ENCODE peak calls at places on chromosomes 2 and 18, in ten cellular contexts. One of them, this sample, is unnamed.

GRCh38 chr2:18623782-18624181 is 34.4 kb upstream of the NT5C1B start:
- DNase-seq in T-cell: no peak
- DNase-seq in progenitor cell of endocrine pancreas: no peak
- DNase-seq in activated CD4-positive, alpha-beta T cell treated with anti-CD3 and anti-CD28 coated beads, Interleukin-2, amount 50 U/mL, for 4 hours: no peak
- DNase-seq in HuH-7: no peak
- DNase-seq in Ammon's horn: no peak
- DNase-seq in AG20443: peak
- DNase-seq in left ventricle myocardium inferior: no peak
- DNase-seq in islet precursor cell: no peak
- DNase-seq in NT2/D1: no peak
- DNase-seq in this sample: no peak

GRCh38 chr2:44819061-44819460 is 122.4 kb upstream of the SIX3 start:
- DNase-seq in HuH-7: no peak
- DNase-seq in islet precursor cell: no peak
- DNase-seq in activated CD4-positive, alpha-beta T cell treated with anti-CD3 and anti-CD28 coated beads, Interleukin-2, amount 50 U/mL, for 4 hours: no peak
- DNase-seq in T-cell: no peak
- DNase-seq in left ventricle myocardium inferior: no peak
- DNase-seq in NT2/D1: no peak
- DNase-seq in AG20443: no peak
- DNase-seq in progenitor cell of endocrine pancreas: no peak
- DNase-seq in Ammon's horn: no peak
- DNase-seq in this sample: no peak

GRCh38 chr2:222290691-222291484 is 7.9 kb downstream of the PAX3 start:
- DNase-seq in islet precursor cell: peak
- DNase-seq in left ventricle myocardium inferior: no peak
- DNase-seq in AG20443: no peak
- DNase-seq in Ammon's horn: no peak
- DNase-seq in activated CD4-positive, alpha-beta T cell treated with anti-CD3 and anti-CD28 coated beads, Interleukin-2, amount 50 U/mL, for 4 hours: no peak
- DNase-seq in NT2/D1: peak
- DNase-seq in progenitor cell of endocrine pancreas: no peak
- DNase-seq in T-cell: no peak
- DNase-seq in HuH-7: no peak
- DNase-seq in this sample: peak

GRCh38 chr2:211620986-211621385 is 917.6 kb downstream of the ERBB4 start:
- DNase-seq in left ventricle myocardium inferior: no peak
- DNase-seq in AG20443: no peak
- DNase-seq in NT2/D1: no peak
- DNase-seq in activated CD4-positive, alpha-beta T cell treated with anti-CD3 and anti-CD28 coated beads, Interleukin-2, amount 50 U/mL, for 4 hours: no peak
- DNase-seq in T-cell: no peak
- DNase-seq in Ammon's horn: no peak
- DNase-seq in HuH-7: no peak
- DNase-seq in islet precursor cell: no peak
- DNase-seq in progenitor cell of endocrine pancreas: no peak
- DNase-seq in this sample: no peak

GRCh38 chr2:209208211-209208610 is 215.6 kb upstream of the MAP2 start:
- DNase-seq in AG20443: peak
- DNase-seq in left ventricle myocardium inferior: no peak
- DNase-seq in HuH-7: peak
- DNase-seq in activated CD4-positive, alpha-beta T cell treated with anti-CD3 and anti-CD28 coated beads, Interleukin-2, amount 50 U/mL, for 4 hours: no peak
- DNase-seq in islet precursor cell: peak
- DNase-seq in T-cell: no peak
- DNase-seq in progenitor cell of endocrine pancreas: no peak
- DNase-seq in Ammon's horn: peak
- DNase-seq in NT2/D1: peak
- DNase-seq in this sample: peak

GRCh38 chr2:25895620-25896019 is 17.3 kb upstream of the ASXL2 start:
- DNase-seq in activated CD4-positive, alpha-beta T cell treated with anti-CD3 and anti-CD28 coated beads, Interleukin-2, amount 50 U/mL, for 4 hours: no peak
- DNase-seq in NT2/D1: no peak
- DNase-seq in HuH-7: no peak
- DNase-seq in AG20443: no peak
- DNase-seq in Ammon's horn: no peak
- DNase-seq in T-cell: no peak
- DNase-seq in progenitor cell of endocrine pancreas: no peak
- DNase-seq in left ventricle myocardium inferior: no peak
- DNase-seq in islet precursor cell: no peak
- DNase-seq in this sample: no peak

GRCh38 chr2:240449764-240450531 is 14.5 kb downstream of the GPC1 start:
- DNase-seq in NT2/D1: no peak
- DNase-seq in activated CD4-positive, alpha-beta T cell treated with anti-CD3 and anti-CD28 coated beads, Interleukin-2, amount 50 U/mL, for 4 hours: no peak
- DNase-seq in islet precursor cell: peak
- DNase-seq in T-cell: no peak
- DNase-seq in AG20443: no peak
- DNase-seq in Ammon's horn: no peak
- DNase-seq in HuH-7: peak
- DNase-seq in progenitor cell of endocrine pancreas: no peak
- DNase-seq in left ventricle myocardium inferior: no peak
- DNase-seq in this sample: no peak

GRCh38 chr2:239626971-239627598 is 226.3 kb upstream of the HDAC4 start:
- DNase-seq in NT2/D1: no peak
- DNase-seq in activated CD4-positive, alpha-beta T cell treated with anti-CD3 and anti-CD28 coated beads, Interleukin-2, amount 50 U/mL, for 4 hours: no peak
- DNase-seq in HuH-7: no peak
- DNase-seq in AG20443: no peak
- DNase-seq in T-cell: no peak
- DNase-seq in progenitor cell of endocrine pancreas: no peak
- DNase-seq in Ammon's horn: no peak
- DNase-seq in islet precursor cell: no peak
- DNase-seq in left ventricle myocardium inferior: no peak
- DNase-seq in this sample: no peak

GRCh38 chr2:239225921-239226561 is 174.8 kb downstream of the HDAC4 start:
- DNase-seq in islet precursor cell: peak
- DNase-seq in T-cell: no peak
- DNase-seq in activated CD4-positive, alpha-beta T cell treated with anti-CD3 and anti-CD28 coated beads, Interleukin-2, amount 50 U/mL, for 4 hours: no peak
- DNase-seq in AG20443: peak
- DNase-seq in NT2/D1: no peak
- DNase-seq in progenitor cell of endocrine pancreas: no peak
- DNase-seq in Ammon's horn: no peak
- DNase-seq in HuH-7: no peak
- DNase-seq in left ventricle myocardium inferior: no peak
- DNase-seq in this sample: no peak

GRCh38 chr2:27891063-27891819 is 712 bp downstream of the BABAM2 start:
- DNase-seq in HuH-7: peak
- DNase-seq in activated CD4-positive, alpha-beta T cell treated with anti-CD3 and anti-CD28 coated beads, Interleukin-2, amount 50 U/mL, for 4 hours: peak
- DNase-seq in AG20443: peak
- DNase-seq in progenitor cell of endocrine pancreas: peak
- DNase-seq in islet precursor cell: no peak
- DNase-seq in Ammon's horn: peak
- DNase-seq in NT2/D1: peak
- DNase-seq in T-cell: peak
- DNase-seq in left ventricle myocardium inferior: peak
- DNase-seq in this sample: peak

GRCh38 chr2:29606105-29606871 is 315.1 kb downstream of the ALK start:
- DNase-seq in activated CD4-positive, alpha-beta T cell treated with anti-CD3 and anti-CD28 coated beads, Interleukin-2, amount 50 U/mL, for 4 hours: no peak
- DNase-seq in left ventricle myocardium inferior: no peak
- DNase-seq in HuH-7: no peak
- DNase-seq in Ammon's horn: no peak
- DNase-seq in AG20443: peak
- DNase-seq in progenitor cell of endocrine pancreas: no peak
- DNase-seq in NT2/D1: no peak
- DNase-seq in T-cell: no peak
- DNase-seq in islet precursor cell: peak
- DNase-seq in this sample: no peak

GRCh38 chr2:147663153-147663961 is 181.5 kb upstream of the ACVR2A start:
- DNase-seq in T-cell: peak
- DNase-seq in islet precursor cell: no peak
- DNase-seq in NT2/D1: no peak
- DNase-seq in AG20443: peak
- DNase-seq in left ventricle myocardium inferior: no peak
- DNase-seq in progenitor cell of endocrine pancreas: no peak
- DNase-seq in HuH-7: no peak
- DNase-seq in activated CD4-positive, alpha-beta T cell treated with anti-CD3 and anti-CD28 coated beads, Interleukin-2, amount 50 U/mL, for 4 hours: no peak
- DNase-seq in Ammon's horn: no peak
- DNase-seq in this sample: no peak

GRCh38 chr2:28338754-28339325 is 53.8 kb upstream of the FOSL2 start:
- DNase-seq in NT2/D1: no peak
- DNase-seq in HuH-7: no peak
- DNase-seq in left ventricle myocardium inferior: no peak
- DNase-seq in Ammon's horn: no peak
- DNase-seq in AG20443: no peak
- DNase-seq in progenitor cell of endocrine pancreas: no peak
- DNase-seq in islet precursor cell: peak
- DNase-seq in activated CD4-positive, alpha-beta T cell treated with anti-CD3 and anti-CD28 coated beads, Interleukin-2, amount 50 U/mL, for 4 hours: no peak
- DNase-seq in T-cell: no peak
- DNase-seq in this sample: no peak

GRCh38 chr18:25289040-25289631 is 62.8 kb downstream of the ZNF521 start:
- DNase-seq in progenitor cell of endocrine pancreas: no peak
- DNase-seq in Ammon's horn: no peak
- DNase-seq in activated CD4-positive, alpha-beta T cell treated with anti-CD3 and anti-CD28 coated beads, Interleukin-2, amount 50 U/mL, for 4 hours: no peak
- DNase-seq in T-cell: no peak
- DNase-seq in islet precursor cell: no peak
- DNase-seq in AG20443: peak
- DNase-seq in left ventricle myocardium inferior: no peak
- DNase-seq in HuH-7: no peak
- DNase-seq in NT2/D1: no peak
- DNase-seq in this sample: no peak

GRCh38 chr2:240628507-240629418 is 3.5 kb downstream of the GPR35 start:
- DNase-seq in NT2/D1: no peak
- DNase-seq in T-cell: no peak
- DNase-seq in AG20443: no peak
- DNase-seq in HuH-7: no peak
- DNase-seq in progenitor cell of endocrine pancreas: no peak
- DNase-seq in activated CD4-positive, alpha-beta T cell treated with anti-CD3 and anti-CD28 coated beads, Interleukin-2, amount 50 U/mL, for 4 hours: no peak
- DNase-seq in left ventricle myocardium inferior: no peak
- DNase-seq in Ammon's horn: no peak
- DNase-seq in islet precursor cell: peak
- DNase-seq in this sample: no peak

GRCh38 chr2:150135223-150135883 is 352.1 kb downstream of the RND3 start:
- DNase-seq in activated CD4-positive, alpha-beta T cell treated with anti-CD3 and anti-CD28 coated beads, Interleukin-2, amount 50 U/mL, for 4 hours: no peak
- DNase-seq in islet precursor cell: no peak
- DNase-seq in NT2/D1: no peak
- DNase-seq in HuH-7: peak
- DNase-seq in AG20443: peak
- DNase-seq in progenitor cell of endocrine pancreas: no peak
- DNase-seq in Ammon's horn: no peak
- DNase-seq in T-cell: no peak
- DNase-seq in left ventricle myocardium inferior: no peak
- DNase-seq in this sample: no peak

GRCh38 chr2:15718944-15719323 is 127.3 kb downstream of the DDX1 start:
- DNase-seq in islet precursor cell: peak
- DNase-seq in left ventricle myocardium inferior: no peak
- DNase-seq in T-cell: no peak
- DNase-seq in HuH-7: no peak
- DNase-seq in Ammon's horn: no peak
- DNase-seq in AG20443: no peak
- DNase-seq in activated CD4-positive, alpha-beta T cell treated with anti-CD3 and anti-CD28 coated beads, Interleukin-2, amount 50 U/mL, for 4 hours: no peak
- DNase-seq in NT2/D1: no peak
- DNase-seq in progenitor cell of endocrine pancreas: no peak
- DNase-seq in this sample: no peak

GRCh38 chr2:143742631-143743030 is 613.4 kb downstream of the ARHGAP15 start:
- DNase-seq in progenitor cell of endocrine pancreas: no peak
- DNase-seq in HuH-7: no peak
- DNase-seq in left ventricle myocardium inferior: no peak
- DNase-seq in AG20443: peak
- DNase-seq in T-cell: no peak
- DNase-seq in Ammon's horn: no peak
- DNase-seq in NT2/D1: no peak
- DNase-seq in activated CD4-positive, alpha-beta T cell treated with anti-CD3 and anti-CD28 coated beads, Interleukin-2, amount 50 U/mL, for 4 hours: no peak
- DNase-seq in islet precursor cell: no peak
- DNase-seq in this sample: no peak

GRCh38 chr2:74003494-74004211 is 18.9 kb downstream of the TET3 start:
- DNase-seq in T-cell: no peak
- DNase-seq in Ammon's horn: peak
- DNase-seq in islet precursor cell: peak
- DNase-seq in activated CD4-positive, alpha-beta T cell treated with anti-CD3 and anti-CD28 coated beads, Interleukin-2, amount 50 U/mL, for 4 hours: no peak
- DNase-seq in HuH-7: no peak
- DNase-seq in AG20443: peak
- DNase-seq in progenitor cell of endocrine pancreas: no peak
- DNase-seq in left ventricle myocardium inferior: no peak
- DNase-seq in NT2/D1: no peak
- DNase-seq in this sample: peak

GRCh38 chr2:69381337-69381737 is 5.7 kb downstream of the GFPT1 start:
- DNase-seq in islet precursor cell: peak
- DNase-seq in left ventricle myocardium inferior: no peak
- DNase-seq in AG20443: no peak
- DNase-seq in T-cell: no peak
- DNase-seq in progenitor cell of endocrine pancreas: no peak
- DNase-seq in activated CD4-positive, alpha-beta T cell treated with anti-CD3 and anti-CD28 coated beads, Interleukin-2, amount 50 U/mL, for 4 hours: no peak
- DNase-seq in HuH-7: no peak
- DNase-seq in NT2/D1: no peak
- DNase-seq in Ammon's horn: no peak
- DNase-seq in this sample: no peak

GRCh38 chr2:187934692-187935091 is 357.0 kb upstream of the GULP1 start:
- DNase-seq in progenitor cell of endocrine pancreas: no peak
- DNase-seq in HuH-7: no peak
- DNase-seq in activated CD4-positive, alpha-beta T cell treated with anti-CD3 and anti-CD28 coated beads, Interleukin-2, amount 50 U/mL, for 4 hours: no peak
- DNase-seq in Ammon's horn: no peak
- DNase-seq in T-cell: no peak
- DNase-seq in NT2/D1: no peak
- DNase-seq in left ventricle myocardium inferior: no peak
- DNase-seq in AG20443: no peak
- DNase-seq in islet precursor cell: no peak
- DNase-seq in this sample: no peak

GRCh38 chr2:109217362-109218086 is 88.5 kb downstream of the SH3RF3 start:
- DNase-seq in AG20443: peak
- DNase-seq in NT2/D1: no peak
- DNase-seq in Ammon's horn: peak
- DNase-seq in T-cell: no peak
- DNase-seq in left ventricle myocardium inferior: no peak
- DNase-seq in islet precursor cell: no peak
- DNase-seq in progenitor cell of endocrine pancreas: no peak
- DNase-seq in HuH-7: no peak
- DNase-seq in activated CD4-positive, alpha-beta T cell treated with anti-CD3 and anti-CD28 coated beads, Interleukin-2, amount 50 U/mL, for 4 hours: no peak
- DNase-seq in this sample: no peak

GRCh38 chr2:200523158-200523557 is 2.8 kb upstream of the SGO2 start:
- DNase-seq in left ventricle myocardium inferior: no peak
- DNase-seq in Ammon's horn: no peak
- DNase-seq in HuH-7: no peak
- DNase-seq in islet precursor cell: no peak
- DNase-seq in NT2/D1: no peak
- DNase-seq in progenitor cell of endocrine pancreas: no peak
- DNase-seq in T-cell: no peak
- DNase-seq in AG20443: no peak
- DNase-seq in activated CD4-positive, alpha-beta T cell treated with anti-CD3 and anti-CD28 coated beads, Interleukin-2, amount 50 U/mL, for 4 hours: no peak
- DNase-seq in this sample: no peak

GRCh38 chr2:9984217-9984739 is 32.8 kb downstream of the GRHL1 start:
- DNase-seq in islet precursor cell: peak
- DNase-seq in T-cell: no peak
- DNase-seq in activated CD4-positive, alpha-beta T cell treated with anti-CD3 and anti-CD28 coated beads, Interleukin-2, amount 50 U/mL, for 4 hours: no peak
- DNase-seq in progenitor cell of endocrine pancreas: no peak
- DNase-seq in Ammon's horn: peak
- DNase-seq in HuH-7: peak
- DNase-seq in left ventricle myocardium inferior: no peak
- DNase-seq in AG20443: peak
- DNase-seq in NT2/D1: peak
- DNase-seq in this sample: peak

GRCh38 chr18:9907867-9908266 is 5.9 kb upstream of the VAPA start:
- DNase-seq in activated CD4-positive, alpha-beta T cell treated with anti-CD3 and anti-CD28 coated beads, Interleukin-2, amount 50 U/mL, for 4 hours: no peak
- DNase-seq in HuH-7: no peak
- DNase-seq in T-cell: no peak
- DNase-seq in Ammon's horn: no peak
- DNase-seq in left ventricle myocardium inferior: no peak
- DNase-seq in progenitor cell of endocrine pancreas: no peak
- DNase-seq in NT2/D1: no peak
- DNase-seq in AG20443: no peak
- DNase-seq in islet precursor cell: no peak
- DNase-seq in this sample: no peak

GRCh38 chr2:111041398-111042202 is 79.1 kb upstream of the BCL2L11 start:
- DNase-seq in progenitor cell of endocrine pancreas: no peak
- DNase-seq in islet precursor cell: peak
- DNase-seq in T-cell: no peak
- DNase-seq in Ammon's horn: no peak
- DNase-seq in AG20443: no peak
- DNase-seq in activated CD4-positive, alpha-beta T cell treated with anti-CD3 and anti-CD28 coated beads, Interleukin-2, amount 50 U/mL, for 4 hours: no peak
- DNase-seq in left ventricle myocardium inferior: no peak
- DNase-seq in HuH-7: no peak
- DNase-seq in NT2/D1: no peak
- DNase-seq in this sample: no peak

GRCh38 chr2:218194880-218195279 is 22.1 kb upstream of the ARPC2 start:
- DNase-seq in T-cell: no peak
- DNase-seq in activated CD4-positive, alpha-beta T cell treated with anti-CD3 and anti-CD28 coated beads, Interleukin-2, amount 50 U/mL, for 4 hours: no peak
- DNase-seq in HuH-7: no peak
- DNase-seq in Ammon's horn: no peak
- DNase-seq in left ventricle myocardium inferior: peak
- DNase-seq in progenitor cell of endocrine pancreas: no peak
- DNase-seq in AG20443: no peak
- DNase-seq in islet precursor cell: no peak
- DNase-seq in NT2/D1: no peak
- DNase-seq in this sample: no peak

GRCh38 chr2:44671896-44672295 is 269.6 kb upstream of the SIX3 start:
- DNase-seq in islet precursor cell: no peak
- DNase-seq in Ammon's horn: no peak
- DNase-seq in HuH-7: no peak
- DNase-seq in activated CD4-positive, alpha-beta T cell treated with anti-CD3 and anti-CD28 coated beads, Interleukin-2, amount 50 U/mL, for 4 hours: no peak
- DNase-seq in progenitor cell of endocrine pancreas: no peak
- DNase-seq in AG20443: no peak
- DNase-seq in NT2/D1: no peak
- DNase-seq in T-cell: no peak
- DNase-seq in left ventricle myocardium inferior: no peak
- DNase-seq in this sample: no peak